ENCODE peak calls at places on chromosomes 5 and 9, in seven cellular contexts. K is NCI-H774; W is T follicular helper cell; P is stimulated activated CD4-positive, alpha-beta T cell treated with anti-CD3 and anti-CD28 coated beads, TNF-alpha, amount 100 ng/mL, for 4 hours; H is MV-4-11; J is adipocyte; M is choroid plexus epithelial cell. N is an unnamed sample.

GRCh38 chr5:157855404-157855994 is 3.4 kb downstream of the CLINT1 start:
- DNase-seq in H (peak; percentile 25), K (no peak), J (peak; percentile 81), W (no peak), P (no peak), M (peak; percentile 79), N (no peak)

GRCh38 chr9:132744881-132745761 is 74.9 kb downstream of the GTF3C4 start:
- DNase-seq in M (no peak), K (no peak), W (no peak), J (no peak), H (no peak), P (no peak), N (no peak)

GRCh38 chr9:27499481-27499880 is 24.6 kb upstream of the IFNK start:
- DNase-seq in W (no peak), H (peak; percentile 66), M (peak; percentile 47), P (no peak), J (no peak), K (no peak), N (no peak)

GRCh38 chr9:107358867-107359440 is 75.9 kb downstream of the RAD23B start:
- DNase-seq in W (no peak), J (no peak), M (no peak), P (no peak), H (no peak), K (peak; percentile 87), N (no peak)

GRCh38 chr5:136036293-136036911 is 7.6 kb downstream of the TGFBI start:
- DNase-seq in P (no peak), W (no peak), J (no peak), H (no peak), K (no peak), M (no peak), N (no peak)

GRCh38 chr9:127525426-127526188 is 74.3 kb downstream of the LRSAM1 start:
- DNase-seq in M (peak; percentile 80), P (no peak), K (no peak), W (no peak), H (peak; percentile 51), J (peak; percentile 67), N (no peak)

GRCh38 chr5:164230341-164230740 is 724.9 kb downstream of the MAT2B start:
- DNase-seq in J (no peak), P (no peak), H (no peak), W (no peak), K (no peak), M (no peak), N (no peak)

GRCh38 chr9:128174062-128174461 is 14.0 kb downstream of the BBLN start:
- DNase-seq in M (no peak), H (no peak), J (no peak), W (no peak), P (no peak), K (no peak), N (no peak)

GRCh38 chr5:179166886-179167841 is 107.0 kb downstream of the ZNF354C start:
- DNase-seq in W (peak; percentile 31), M (peak; percentile 42), J (peak; percentile 73), K (peak; percentile 28), H (no peak), P (peak; percentile 34), N (no peak)

GRCh38 chr9:36956908-36957307 is 77.2 kb downstream of the PAX5 start:
- DNase-seq in J (no peak), K (no peak), M (no peak), W (no peak), H (no peak), P (no peak), N (no peak)

GRCh38 chr5:115838885-115839518 is 2.4 kb downstream of the ATG12 start:
- DNase-seq in K (no peak), M (peak; percentile 72), J (peak; percentile 86), P (no peak), H (peak; percentile 70), W (no peak), N (peak; percentile 6)

GRCh38 chr5:77944757-77945340 is 168.7 kb upstream of the TBCA start:
- DNase-seq in K (no peak), H (no peak), M (no peak), W (no peak), P (no peak), J (no peak), N (no peak)

GRCh38 chr5:156128026-156128425 is 198.9 kb upstream of the SGCD start:
- DNase-seq in P (no peak), J (peak; percentile 6), K (no peak), W (no peak), M (no peak), H (no peak), N (no peak)

GRCh38 chr9:114738581-114739316 is 56.8 kb upstream of the TEX48 start:
- DNase-seq in M (peak; percentile 93), P (peak; percentile 66), W (peak; percentile 58), H (peak; percentile 91), K (peak; percentile 42), J (peak; percentile 91), N (peak; percentile 51)

GRCh38 chr5:84550222-84550621 is 165.5 kb upstream of the EDIL3 start:
- DNase-seq in J (no peak), W (no peak), H (no peak), P (no peak), K (no peak), M (no peak), N (no peak)

GRCh38 chr5:179619776-179620175 is 3.7 kb downstream of the HNRNPH1 start:
- DNase-seq in W (no peak), J (no peak), P (no peak), H (no peak), M (no peak), K (no peak), N (no peak)

GRCh38 chr5:67246108-67246507 is 49.5 kb upstream of the CD180 start:
- DNase-seq in J (peak; percentile 95), W (no peak), H (peak; percentile 65), M (peak; percentile 96), K (peak; percentile 51), P (no peak), N (peak; percentile 8)

GRCh38 chr9:18887546-18887945 is 145.5 kb downstream of the SAXO1 start:
- DNase-seq in P (no peak), J (no peak), K (no peak), W (no peak), M (no peak), H (no peak), N (no peak)

GRCh38 chr5:109825450-109825849 is 135.7 kb downstream of the MAN2A1 start:
- DNase-seq in W (no peak), P (no peak), H (no peak), M (peak; percentile 54), K (no peak), J (peak; percentile 24), N (no peak)

GRCh38 chr9:76564300-76564699 is 105.3 kb downstream of the GCNT1 start:
- DNase-seq in J (no peak), H (peak; percentile 14), P (no peak), M (no peak), W (no peak), K (no peak), N (no peak)

GRCh38 chr9:137027369-137028012 is 546 bp downstream of the ABCA2 start:
- DNase-seq in J (peak; percentile 73), P (no peak), M (no peak), K (no peak), H (no peak), W (no peak), N (no peak)

GRCh38 chr5:88140396-88140862 is 128.2 kb downstream of the TMEM161B start:
- DNase-seq in H (peak; percentile 19), J (no peak), M (no peak), K (no peak), P (no peak), W (no peak), N (no peak)

GRCh38 chr5:14614490-14614889 is 32.9 kb downstream of the OTULINL start:
- DNase-seq in W (no peak), H (no peak), P (no peak), J (no peak), M (no peak), K (no peak), N (no peak)

GRCh38 chr5:55226934-55227737 is at the start of gene MCIDAS:
- DNase-seq in H (no peak), M (no peak), P (no peak), W (peak; percentile 29), K (peak; percentile 45), J (peak; percentile 50), N (peak; percentile 28)

GRCh38 chr5:129631946-129632345 is 115.9 kb upstream of the MINAR2 start:
- DNase-seq in J (no peak), K (no peak), H (no peak), M (peak; percentile 33), W (no peak), P (no peak), N (no peak)

GRCh38 chr9:19102181-19102630 is 498 bp downstream of the HAUS6 start:
- DNase-seq in P (no peak), W (no peak), K (no peak), J (peak; percentile 40), H (peak; percentile 55), M (no peak), N (peak; percentile 2)

GRCh38 chr9:37383876-37384715 is 38.4 kb upstream of the GRHPR start:
- DNase-seq in K (no peak), M (no peak), J (no peak), W (no peak), H (no peak), P (no peak), N (no peak)

GRCh38 chr9:5500441-5501235 is 9.7 kb upstream of the PDCD1LG2 start:
- DNase-seq in H (peak; percentile 63), W (no peak), M (peak; percentile 75), K (no peak), P (no peak), J (no peak), N (no peak)

GRCh38 chr5:14035859-14036440 is 91.5 kb upstream of the DNAH5 start:
- DNase-seq in H (peak; percentile 60), K (no peak), W (no peak), J (peak; percentile 95), P (no peak), M (peak; percentile 96), N (no peak)

GRCh38 chr5:120463991-120464626 is at the start of gene PRR16:
- DNase-seq in P (no peak), M (peak; percentile 80), H (peak; percentile 13), W (no peak), J (peak; percentile 93), K (peak; percentile 66), N (no peak)

GRCh38 chr5:107112207-107112606 is 558.5 kb downstream of the EFNA5 start:
- DNase-seq in K (no peak), M (no peak), W (no peak), H (no peak), P (no peak), J (no peak), N (no peak)

GRCh38 chr5:6081727-6082210 is 296.6 kb downstream of the MED10 start:
- DNase-seq in W (no peak), H (no peak), P (no peak), K (no peak), J (no peak), M (peak; percentile 3), N (no peak)

GRCh38 chr5:168978015-168978414 is 322.9 kb downstream of the SLIT3 start:
- DNase-seq in K (no peak), P (no peak), J (peak; percentile 82), H (no peak), W (no peak), M (peak; percentile 5), N (no peak)

GRCh38 chr9:2362170-2362569 is 259.4 kb upstream of the VLDLR start:
- DNase-seq in W (no peak), K (no peak), M (no peak), J (no peak), H (no peak), P (no peak), N (no peak)

GRCh38 chr5:62578540-62578939 is at the start of gene LRRC70:
- DNase-seq in M (peak; percentile 95), H (peak; percentile 87), K (no peak), P (no peak), J (peak; percentile 6), W (no peak), N (no peak)

GRCh38 chr5:80069918-80070318 is 34.8 kb downstream of the THBS4 start:
- DNase-seq in P (no peak), K (no peak), H (peak; percentile 81), W (no peak), J (no peak), M (no peak), N (no peak)

GRCh38 chr5:180799194-180799593 is 3.4 kb downstream of the MGAT1 start:
- DNase-seq in K (no peak), M (no peak), H (no peak), W (no peak), P (no peak), J (no peak), N (no peak)

GRCh38 chr9:104746798-104747197 is 685 bp upstream of the NIPSNAP3A start:
- DNase-seq in K (no peak), P (no peak), W (no peak), H (no peak), J (no peak), M (no peak), N (no peak)